ENCODE peak calls at places on chromosomes 12 and 14, in five cellular contexts. One of them, this sample, is unnamed.

GRCh38 chr12:99916555-99916954 is 68.2 kb downstream of the ANKS1B start:
- DNase-seq in NCI-H1092: no peak
- DNase-seq in adrenal gland: no peak
- DNase-seq in HepG2: no peak
- DNase-seq in choroid plexus epithelial cell: no peak
- DNase-seq in this sample: no peak

GRCh38 chr12:26135010-26135420 is 10.2 kb upstream of the BHLHE41 start:
- DNase-seq in NCI-H1092: no peak
- DNase-seq in adrenal gland: no peak
- DNase-seq in HepG2: no peak
- DNase-seq in choroid plexus epithelial cell: peak
- DNase-seq in this sample: peak

GRCh38 chr14:56569174-56569573 is 10.4 kb upstream of the TMEM260 start:
- DNase-seq in NCI-H1092: no peak
- DNase-seq in adrenal gland: no peak
- DNase-seq in HepG2: no peak
- DNase-seq in choroid plexus epithelial cell: no peak
- DNase-seq in this sample: no peak

GRCh38 chr14:64649383-64649998 is 54.7 kb upstream of the PLEKHG3 start:
- DNase-seq in NCI-H1092: no peak
- DNase-seq in adrenal gland: peak
- DNase-seq in HepG2: no peak
- DNase-seq in choroid plexus epithelial cell: peak
- DNase-seq in this sample: no peak

GRCh38 chr12:131253376-131254026 is 299.8 kb downstream of the ADGRD1 start:
- DNase-seq in NCI-H1092: no peak
- DNase-seq in adrenal gland: no peak
- DNase-seq in HepG2: no peak
- DNase-seq in choroid plexus epithelial cell: no peak
- DNase-seq in this sample: no peak

GRCh38 chr14:55104051-55104954 is 24.7 kb upstream of the LGALS3 start:
- DNase-seq in NCI-H1092: no peak
- DNase-seq in adrenal gland: no peak
- DNase-seq in HepG2: no peak
- DNase-seq in choroid plexus epithelial cell: no peak
- DNase-seq in this sample: no peak

GRCh38 chr14:99318959-99319295 is 46.9 kb upstream of the BCL11B start:
- DNase-seq in NCI-H1092: no peak
- DNase-seq in adrenal gland: no peak
- DNase-seq in HepG2: no peak
- DNase-seq in choroid plexus epithelial cell: no peak
- DNase-seq in this sample: no peak

GRCh38 chr14:53963491-53964227 is 7.0 kb upstream of the BMP4 start:
- DNase-seq in NCI-H1092: no peak
- DNase-seq in adrenal gland: peak
- DNase-seq in HepG2: no peak
- DNase-seq in choroid plexus epithelial cell: no peak
- DNase-seq in this sample: peak

GRCh38 chr12:67701121-67701520 is 52.6 kb downstream of the DYRK2 start:
- DNase-seq in NCI-H1092: no peak
- DNase-seq in adrenal gland: no peak
- DNase-seq in HepG2: no peak
- DNase-seq in choroid plexus epithelial cell: no peak
- DNase-seq in this sample: no peak

GRCh38 chr14:69666698-69667211 is 55.4 kb downstream of the SUSD6 start:
- DNase-seq in NCI-H1092: no peak
- DNase-seq in adrenal gland: peak
- DNase-seq in HepG2: no peak
- DNase-seq in choroid plexus epithelial cell: no peak
- DNase-seq in this sample: no peak

GRCh38 chr14:100362311-100362927 is 39.3 kb downstream of the SLC25A47 start:
- DNase-seq in NCI-H1092: no peak
- DNase-seq in adrenal gland: no peak
- DNase-seq in HepG2: no peak
- DNase-seq in choroid plexus epithelial cell: no peak
- DNase-seq in this sample: no peak

GRCh38 chr12:19205120-19205519 is 75.6 kb downstream of the PLEKHA5 start:
- DNase-seq in NCI-H1092: no peak
- DNase-seq in adrenal gland: no peak
- DNase-seq in HepG2: no peak
- DNase-seq in choroid plexus epithelial cell: no peak
- DNase-seq in this sample: no peak

GRCh38 chr14:74963705-74964271 is 8.4 kb upstream of the PGF start:
- DNase-seq in NCI-H1092: no peak
- DNase-seq in adrenal gland: no peak
- DNase-seq in HepG2: no peak
- DNase-seq in choroid plexus epithelial cell: peak
- DNase-seq in this sample: no peak

This sample was measured in left colon.